ENCODE peak calls at places on chromosomes 11 and 22, in seven cellular contexts. I is NCI-H345, P is NCI-H1092, H is lower leg skin, A is PC-9, F is SK-N-DZ, Z is mucosa of descending colon. K is an unnamed sample.

GRCh38 chr11:114200785-114201184 is 95.4 kb upstream of the NNMT start:
- DNase-seq in I (no peak), A (no peak), F (no peak), Z (no peak), H (no peak), P (no peak), K (no peak)

GRCh38 chr11:130806746-130807145 is 109.5 kb downstream of the SNX19 start:
- DNase-seq in Z (no peak), F (no peak), A (no peak), I (no peak), H (no peak), P (no peak), K (no peak)

GRCh38 chr11:124394408-124394807 is 4.4 kb downstream of the OR8B3 start:
- DNase-seq in H (no peak), F (no peak), A (no peak), I (no peak), P (no peak), Z (no peak), K (no peak)

GRCh38 chr22:44309647-44310046 is 3.1 kb downstream of the SHISAL1 start:
- DNase-seq in H (no peak), P (no peak), Z (no peak), A (no peak), I (no peak), F (no peak), K (no peak)

GRCh38 chr11:56948991-56949390 is 39.7 kb upstream of the OR5AK2 start:
- DNase-seq in Z (no peak), P (no peak), A (no peak), H (no peak), F (no peak), I (no peak), K (no peak)

GRCh38 chr11:122690292-122690691 is 34.8 kb downstream of the UBASH3B start:
- DNase-seq in A (peak; percentile 30), P (no peak), Z (no peak), H (no peak), I (no peak), F (no peak), K (no peak)

GRCh38 chr11:12245091-12245490 is 132.3 kb upstream of the PARVA start:
- DNase-seq in P (no peak), H (no peak), I (peak; percentile 35), Z (no peak), A (no peak), F (peak; percentile 39), K (no peak)

GRCh38 chr11:128467610-128468041 is 119.7 kb downstream of the ETS1 start:
- DNase-seq in I (no peak), A (peak; percentile 87), F (no peak), H (peak; percentile 93), Z (no peak), P (no peak), K (peak; percentile 25)

GRCh38 chr11:66457826-66458225 is 8.9 kb upstream of the PELI3 start:
- DNase-seq in I (no peak), A (no peak), H (no peak), P (no peak), F (no peak), Z (no peak), K (no peak)

GRCh38 chr22:34135749-34136148 is 215.5 kb upstream of the LARGE1 start:
- DNase-seq in Z (no peak), A (no peak), I (no peak), H (no peak), F (no peak), P (no peak), K (no peak)

GRCh38 chr11:34266090-34266912 is 91.5 kb downstream of the ABTB2 start:
- DNase-seq in I (no peak), H (no peak), Z (no peak), F (no peak), A (peak; percentile 64), P (no peak), K (no peak)

GRCh38 chr11:37630866-37631265 is 1032.8 kb upstream of the RAG2 start:
- DNase-seq in F (no peak), Z (no peak), A (no peak), H (no peak), P (no peak), I (no peak), K (no peak)

GRCh38 chr22:27987557-27987956 is 68.5 kb upstream of the PITPNB start:
- DNase-seq in P (no peak), H (peak; percentile 46), A (no peak), I (no peak), F (no peak), Z (no peak), K (no peak)

GRCh38 chr22:46039531-46039930 is 62.6 kb upstream of the WNT7B start:
- DNase-seq in A (no peak), H (no peak), I (no peak), F (no peak), Z (no peak), P (no peak), K (no peak)

GRCh38 chr11:830295-831131 is 2.2 kb upstream of the CD151 start:
- DNase-seq in P (peak; percentile 78), A (no peak), Z (peak; percentile 79), I (peak; percentile 88), H (no peak), F (peak; percentile 89), K (peak; percentile 69)

GRCh38 chr22:36252754-36253522 is at the start of gene APOL1:
- DNase-seq in F (no peak), P (no peak), Z (peak; percentile 73), A (no peak), H (no peak), I (no peak), K (peak; percentile 70)

GRCh38 chr11:79413258-79413657 is 27.6 kb downstream of the TENM4 start:
- DNase-seq in H (peak; percentile 92), Z (peak; percentile 53), I (peak; percentile 13), F (peak; percentile 92), P (peak; percentile 61), A (no peak), K (no peak)

GRCh38 chr22:43957871-43958270 is 2.6 kb downstream of the SAMM50 start:
- DNase-seq in F (no peak), A (no peak), I (no peak), H (no peak), P (no peak), Z (no peak), K (no peak)

GRCh38 chr11:84564180-84564866 is 1062.8 kb downstream of the DLG2 start:
- DNase-seq in F (peak; percentile 54), P (no peak), H (no peak), A (no peak), I (peak; percentile 32), Z (peak; percentile 69), K (no peak)

GRCh38 chr11:79697905-79698304 is 257.1 kb upstream of the TENM4 start:
- DNase-seq in I (no peak), F (no peak), P (no peak), Z (no peak), H (no peak), A (no peak), K (no peak)

K was measured in CD8-positive, alpha-beta memory T cell.